ENCODE peak calls at places on chromosome 22, in ten cellular contexts. U is HT1080; D is hypothalamus; X is substantia nigra; Q is stimulated activated CD4-positive, alpha-beta T cell treated with anti-CD3 and anti-CD28 coated beads, Interleukin-4, amount 100 ng/mL, for 24 hours; Y is stimulated activated CD8-positive, alpha-beta memory T cell treated with anti-CD3 and anti-CD28 coated beads, Interleukin-4, amount 100 ng/mL, for 48 hours; Z is hippocampal formation; F is NCI-H1930; G is esophagus muscularis mucosa; A is Panc1. M is an unnamed sample.
A peak's percentile ranks its signal among the peaks of the same experiment; 100 is the strongest.

GRCh38 chr22:26975381-26975780 is 318.0 kb downstream of the MIAT start:
- DNase-seq in Q (no peak), Z (no peak), D (no peak), F (no peak), G (no peak), A (no peak), Y (no peak), X (no peak), U (no peak), M (no peak)

GRCh38 chr22:48495751-48496080 is 1332.0 kb downstream of the BRD1 start:
- DNase-seq in Z (no peak), F (no peak), A (no peak), G (no peak), U (no peak), D (no peak), Q (no peak), X (no peak), Y (no peak), M (no peak)

GRCh38 chr22:20654343-20655208 is 119.3 kb upstream of the SERPIND1 start:
- DNase-seq in F (no peak), Z (no peak), X (no peak), Q (no peak), Y (no peak), U (no peak), G (peak; percentile 81), A (no peak), D (no peak), M (no peak)

GRCh38 chr22:21054046-21054713 is 8.4 kb downstream of the LRRC74B start:
- DNase-seq in Y (no peak), Z (no peak), U (no peak), Q (no peak), F (no peak), G (no peak), A (no peak), D (no peak), X (no peak), M (no peak)

GRCh38 chr22:38868886-38869381 is 3.1 kb downstream of the CBX6 start:
- DNase-seq in Q (peak; percentile 91), A (no peak), Z (peak; percentile 67), Y (peak; percentile 95), F (peak; percentile 51), X (no peak), G (no peak), U (peak; percentile 54), D (peak; percentile 23), M (no peak)

GRCh38 chr22:17562906-17563870 is at the start of gene SLC25A18:
- DNase-seq in D (peak; percentile 45), U (no peak), Q (no peak), A (no peak), F (no peak), Z (peak; percentile 62), G (no peak), Y (no peak), X (peak; percentile 81), M (no peak)

GRCh38 chr22:40782521-40782920 is 36.6 kb downstream of the SLC25A17 start:
- DNase-seq in Z (no peak), U (no peak), X (no peak), G (no peak), D (no peak), A (no peak), F (no peak), Q (no peak), Y (no peak), M (no peak)

GRCh38 chr22:47209547-47210023 is 447.1 kb downstream of the TBC1D22A start:
- DNase-seq in G (no peak), A (no peak), D (no peak), F (no peak), Q (no peak), Z (no peak), X (no peak), U (no peak), Y (peak; percentile 9), M (no peak)

GRCh38 chr22:27534720-27535125 is 266.8 kb downstream of the MN1 start:
- DNase-seq in F (no peak), X (no peak), Y (no peak), D (no peak), Z (no peak), Q (no peak), G (no peak), A (no peak), U (no peak), M (no peak)

GRCh38 chr22:37012262-37012904 is 6.9 kb downstream of the TST start:
- DNase-seq in Y (no peak), F (no peak), Z (peak; percentile 23), G (no peak), D (no peak), X (peak; percentile 36), U (no peak), A (no peak), Q (no peak), M (no peak)

GRCh38 chr22:45589556-45589955 is 82.1 kb upstream of the ATXN10 start:
- DNase-seq in G (no peak), U (no peak), X (no peak), Y (no peak), D (no peak), Q (no peak), F (no peak), Z (no peak), A (no peak), M (no peak)

GRCh38 chr22:22798232-22798616 is 89.4 kb upstream of the IGLL5 start:
- DNase-seq in Z (no peak), A (no peak), G (no peak), Y (no peak), Q (no peak), X (no peak), F (no peak), D (no peak), U (no peak), M (no peak)

GRCh38 chr22:26887916-26888315 is 230.5 kb downstream of the MIAT start:
- DNase-seq in G (peak; percentile 45), Y (no peak), F (no peak), D (no peak), Z (no peak), Q (no peak), A (no peak), U (no peak), X (no peak), M (no peak)

GRCh38 chr22:27677895-27678458 is 123.6 kb downstream of the MN1 start:
- DNase-seq in Z (no peak), G (no peak), Q (no peak), A (no peak), U (no peak), D (no peak), Y (no peak), X (no peak), F (no peak), M (no peak)

GRCh38 chr22:46075764-46076531 is 74.4 kb upstream of the PPARA start:
- DNase-seq in Z (peak; percentile 54), Q (no peak), F (no peak), A (no peak), G (no peak), Y (no peak), D (no peak), U (peak; percentile 54), X (peak; percentile 50), M (no peak)

GRCh38 chr22:40524392-40525249 is 111.9 kb downstream of the MRTFA start:
- DNase-seq in Q (no peak), U (peak; percentile 10), A (no peak), G (no peak), D (no peak), Z (no peak), F (no peak), Y (no peak), X (no peak), M (no peak)

GRCh38 chr22:50734343-50734771 is 3.6 kb upstream of the ACR start:
- DNase-seq in F (no peak), X (no peak), D (no peak), Q (no peak), A (no peak), U (no peak), G (no peak), Z (no peak), Y (no peak), M (no peak)

GRCh38 chr22:19174106-19175025 is 4.2 kb downstream of the SLC25A1 start:
- DNase-seq in A (no peak), D (no peak), G (no peak), Q (no peak), X (no peak), F (no peak), U (peak; percentile 55), Z (no peak), Y (no peak), M (no peak)

GRCh38 chr22:21951931-21952465 is 650 bp downstream of the PPM1F start:
- DNase-seq in Z (peak; percentile 22), U (no peak), Q (peak; percentile 11), D (no peak), G (no peak), A (no peak), F (no peak), X (no peak), Y (peak; percentile 41), M (no peak)

GRCh38 chr22:16988257-16988656 is 19.8 kb downstream of the GAB4 start:
- DNase-seq in D (no peak), Y (no peak), G (no peak), U (no peak), X (no peak), F (no peak), A (no peak), Z (no peak), Q (no peak), M (no peak)

GRCh38 chr22:36184433-36185035 is 17.1 kb downstream of the APOL4 start:
- DNase-seq in Y (no peak), D (no peak), Q (no peak), X (peak; percentile 21), G (no peak), U (no peak), F (no peak), A (no peak), Z (peak; percentile 39), M (peak; percentile 30)

GRCh38 chr22:22110548-22111266 is 128.1 kb upstream of the TOP3B start:
- DNase-seq in Q (peak; percentile 36), X (peak; percentile 41), D (peak; percentile 23), Y (peak; percentile 65), G (no peak), F (peak; percentile 8), U (peak; percentile 86), A (peak; percentile 73), Z (peak; percentile 47), M (peak; percentile 70)

GRCh38 chr22:20423636-20424511 is 13.8 kb downstream of the SCARF2 start:
- DNase-seq in G (no peak), Y (no peak), X (peak; percentile 17), A (no peak), F (no peak), Q (no peak), D (no peak), U (no peak), Z (peak; percentile 36), M (no peak)

GRCh38 chr22:36221799-36222751 is 17.3 kb downstream of the APOL2 start:
- DNase-seq in G (no peak), D (no peak), Z (peak; percentile 27), F (no peak), U (peak; percentile 51), Y (peak; percentile 74), X (no peak), A (peak; percentile 41), Q (peak; percentile 48), M (peak; percentile 30)

GRCh38 chr22:20916916-20917810 is at the start of gene CRKL:
- DNase-seq in Z (peak; percentile 95), Y (peak; percentile 95), D (peak; percentile 91), A (peak; percentile 80), U (peak; percentile 98), Q (peak; percentile 96), X (peak; percentile 93), F (peak; percentile 93), G (peak; percentile 99), M (peak; percentile 92)

GRCh38 chr22:44544523-44545433 is 46.7 kb upstream of the RTL6 start:
- DNase-seq in G (no peak), U (no peak), F (no peak), X (no peak), A (no peak), Z (no peak), Q (no peak), D (no peak), Y (no peak), M (no peak)

GRCh38 chr22:44697423-44698179 is 4.4 kb upstream of the PRR5 start:
- DNase-seq in F (no peak), Q (peak; percentile 86), G (no peak), Z (peak; percentile 16), A (peak; percentile 42), Y (peak; percentile 95), X (peak; percentile 9), U (peak; percentile 57), D (no peak), M (no peak)

GRCh38 chr22:42410708-42411107 is 21.5 kb downstream of the NFAM1 start:
- DNase-seq in F (no peak), D (no peak), U (no peak), Q (no peak), G (no peak), A (no peak), Z (no peak), X (no peak), Y (no peak), M (no peak)

M was measured in amygdala.